ENCODE peak calls at places on chromosome 18, in eight cellular contexts. One of them, this sample, is unnamed.
A peak's percentile ranks its signal among the peaks of the same experiment; 100 is the strongest.

GRCh38 chr18:24019641-24020331 is 5.2 kb downstream of the TTC39C start:
- DNase-seq in left cardiac atrium: no peak
- DNase-seq in germinal center: peak; percentile 49
- DNase-seq in epithelial cell of prostate: no peak
- DNase-seq in mucosa of gallbladder: no peak
- DNase-seq in GM04503: no peak
- DNase-seq in iPS DF 19.7: no peak
- DNase-seq in CD4-positive, alpha-beta T cell: peak; percentile 37
- DNase-seq in this sample: no peak

GRCh38 chr18:58061349-58061748 is 17.3 kb downstream of the NEDD4L start:
- DNase-seq in left cardiac atrium: no peak
- DNase-seq in germinal center: no peak
- DNase-seq in epithelial cell of prostate: no peak
- DNase-seq in mucosa of gallbladder: no peak
- DNase-seq in GM04503: no peak
- DNase-seq in iPS DF 19.7: no peak
- DNase-seq in CD4-positive, alpha-beta T cell: no peak
- DNase-seq in this sample: peak; percentile 27

GRCh38 chr18:48781041-48781989 is 169.4 kb downstream of the SMAD7 start:
- DNase-seq in left cardiac atrium: peak; percentile 98
- DNase-seq in germinal center: no peak
- DNase-seq in epithelial cell of prostate: no peak
- DNase-seq in mucosa of gallbladder: peak; percentile 74
- DNase-seq in GM04503: peak; percentile 14
- DNase-seq in iPS DF 19.7: no peak
- DNase-seq in CD4-positive, alpha-beta T cell: no peak
- DNase-seq in this sample: no peak

GRCh38 chr18:6660334-6660733 is 69.2 kb upstream of the ARHGAP28 start:
- DNase-seq in left cardiac atrium: no peak
- DNase-seq in germinal center: no peak
- DNase-seq in epithelial cell of prostate: no peak
- DNase-seq in mucosa of gallbladder: no peak
- DNase-seq in GM04503: no peak
- DNase-seq in iPS DF 19.7: no peak
- DNase-seq in CD4-positive, alpha-beta T cell: no peak
- DNase-seq in this sample: no peak

GRCh38 chr18:12043811-12044210 is 49.8 kb upstream of the ANKRD62 start:
- DNase-seq in left cardiac atrium: no peak
- DNase-seq in germinal center: no peak
- DNase-seq in epithelial cell of prostate: no peak
- DNase-seq in mucosa of gallbladder: no peak
- DNase-seq in GM04503: no peak
- DNase-seq in iPS DF 19.7: no peak
- DNase-seq in CD4-positive, alpha-beta T cell: no peak
- DNase-seq in this sample: no peak

GRCh38 chr18:59220784-59221765 is 1.1 kb downstream of the GRP start:
- DNase-seq in left cardiac atrium: no peak
- DNase-seq in germinal center: no peak
- DNase-seq in epithelial cell of prostate: no peak
- DNase-seq in mucosa of gallbladder: no peak
- DNase-seq in GM04503: no peak
- DNase-seq in iPS DF 19.7: no peak
- DNase-seq in CD4-positive, alpha-beta T cell: no peak
- DNase-seq in this sample: peak; percentile 76

GRCh38 chr18:25147878-25148488 is 204.0 kb downstream of the ZNF521 start:
- DNase-seq in left cardiac atrium: no peak
- DNase-seq in germinal center: no peak
- DNase-seq in epithelial cell of prostate: no peak
- DNase-seq in mucosa of gallbladder: no peak
- DNase-seq in GM04503: no peak
- DNase-seq in iPS DF 19.7: no peak
- DNase-seq in CD4-positive, alpha-beta T cell: no peak
- DNase-seq in this sample: peak; percentile 24

GRCh38 chr18:11392292-11392691 is 217.1 kb upstream of the SLC35G4 start:
- DNase-seq in left cardiac atrium: no peak
- DNase-seq in germinal center: no peak
- DNase-seq in epithelial cell of prostate: no peak
- DNase-seq in mucosa of gallbladder: no peak
- DNase-seq in GM04503: no peak
- DNase-seq in iPS DF 19.7: peak; percentile 81
- DNase-seq in CD4-positive, alpha-beta T cell: no peak
- DNase-seq in this sample: no peak

GRCh38 chr18:50967714-50968661 is at the start of gene ELAC1:
- DNase-seq in left cardiac atrium: peak; percentile 82
- DNase-seq in germinal center: peak; percentile 85
- DNase-seq in epithelial cell of prostate: no peak
- DNase-seq in mucosa of gallbladder: peak; percentile 66
- DNase-seq in GM04503: peak; percentile 65
- DNase-seq in iPS DF 19.7: no peak
- DNase-seq in CD4-positive, alpha-beta T cell: peak; percentile 51
- DNase-seq in this sample: peak; percentile 95

GRCh38 chr18:71212222-71212621 is 923.4 kb downstream of the SOCS6 start:
- DNase-seq in left cardiac atrium: no peak
- DNase-seq in germinal center: no peak
- DNase-seq in epithelial cell of prostate: no peak
- DNase-seq in mucosa of gallbladder: no peak
- DNase-seq in GM04503: no peak
- DNase-seq in iPS DF 19.7: no peak
- DNase-seq in CD4-positive, alpha-beta T cell: no peak
- DNase-seq in this sample: no peak

GRCh38 chr18:3511980-3512379 is 62.0 kb downstream of the TGIF1 start:
- DNase-seq in left cardiac atrium: no peak
- DNase-seq in germinal center: no peak
- DNase-seq in epithelial cell of prostate: peak; percentile 85
- DNase-seq in mucosa of gallbladder: no peak
- DNase-seq in GM04503: peak; percentile 33
- DNase-seq in iPS DF 19.7: no peak
- DNase-seq in CD4-positive, alpha-beta T cell: no peak
- DNase-seq in this sample: no peak

GRCh38 chr18:7117390-7118355 is at the start of gene LAMA1:
- DNase-seq in left cardiac atrium: peak; percentile 34
- DNase-seq in germinal center: no peak
- DNase-seq in epithelial cell of prostate: no peak
- DNase-seq in mucosa of gallbladder: no peak
- DNase-seq in GM04503: no peak
- DNase-seq in iPS DF 19.7: no peak
- DNase-seq in CD4-positive, alpha-beta T cell: no peak
- DNase-seq in this sample: no peak

GRCh38 chr18:48815581-48816324 is 135.0 kb downstream of the SMAD7 start:
- DNase-seq in left cardiac atrium: peak; percentile 20
- DNase-seq in germinal center: no peak
- DNase-seq in epithelial cell of prostate: no peak
- DNase-seq in mucosa of gallbladder: no peak
- DNase-seq in GM04503: no peak
- DNase-seq in iPS DF 19.7: no peak
- DNase-seq in CD4-positive, alpha-beta T cell: no peak
- DNase-seq in this sample: no peak